ENCODE peak calls at places on chromosomes 13 and 19, in ten cellular contexts. One of them, this sample, is unnamed.

GRCh38 chr19:14116918-14117578 is 514 bp downstream of the PRKACA start:
- DNase-seq in hepatocyte: peak
- DNase-seq in fibroblast of pulmonary artery: no peak
- DNase-seq in AG04450: no peak
- DNase-seq in Peyer's patch: no peak
- DNase-seq in fibroblast of lung: no peak
- DNase-seq in neural progenitor cell: no peak
- DNase-seq in body of pancreas: peak
- DNase-seq in CD8-positive, alpha-beta T cell: peak
- DNase-seq in dorsolateral prefrontal cortex: no peak
- DNase-seq in this sample: no peak

GRCh38 chr13:101612736-101613135 is 160.3 kb downstream of the ITGBL1 start:
- DNase-seq in Peyer's patch: no peak
- DNase-seq in CD8-positive, alpha-beta T cell: no peak
- DNase-seq in fibroblast of pulmonary artery: no peak
- DNase-seq in neural progenitor cell: no peak
- DNase-seq in fibroblast of lung: no peak
- DNase-seq in body of pancreas: no peak
- DNase-seq in dorsolateral prefrontal cortex: no peak
- DNase-seq in AG04450: no peak
- DNase-seq in hepatocyte: no peak
- DNase-seq in this sample: no peak

GRCh38 chr19:46634045-46634655 is 1.9 kb downstream of the GNG8 start:
- DNase-seq in AG04450: no peak
- DNase-seq in dorsolateral prefrontal cortex: peak
- DNase-seq in fibroblast of pulmonary artery: peak
- DNase-seq in CD8-positive, alpha-beta T cell: peak
- DNase-seq in neural progenitor cell: peak
- DNase-seq in body of pancreas: peak
- DNase-seq in Peyer's patch: peak
- DNase-seq in hepatocyte: peak
- DNase-seq in fibroblast of lung: peak
- DNase-seq in this sample: peak

GRCh38 chr19:2032296-2032941 is 16.9 kb upstream of the BTBD2 start:
- DNase-seq in body of pancreas: peak
- DNase-seq in fibroblast of lung: peak
- DNase-seq in AG04450: no peak
- DNase-seq in dorsolateral prefrontal cortex: peak
- DNase-seq in CD8-positive, alpha-beta T cell: peak
- DNase-seq in hepatocyte: peak
- DNase-seq in Peyer's patch: peak
- DNase-seq in neural progenitor cell: peak
- DNase-seq in fibroblast of pulmonary artery: peak
- DNase-seq in this sample: peak

GRCh38 chr19:1882786-1883692 is 2.3 kb downstream of the ABHD17A start:
- DNase-seq in dorsolateral prefrontal cortex: no peak
- DNase-seq in fibroblast of lung: no peak
- DNase-seq in AG04450: no peak
- DNase-seq in CD8-positive, alpha-beta T cell: peak
- DNase-seq in hepatocyte: no peak
- DNase-seq in fibroblast of pulmonary artery: no peak
- DNase-seq in neural progenitor cell: no peak
- DNase-seq in Peyer's patch: no peak
- DNase-seq in body of pancreas: no peak
- DNase-seq in this sample: no peak

GRCh38 chr13:73952683-73953082 is 181.5 kb downstream of the KLF12 start:
- DNase-seq in neural progenitor cell: no peak
- DNase-seq in CD8-positive, alpha-beta T cell: no peak
- DNase-seq in body of pancreas: no peak
- DNase-seq in fibroblast of lung: peak
- DNase-seq in AG04450: peak
- DNase-seq in hepatocyte: no peak
- DNase-seq in dorsolateral prefrontal cortex: no peak
- DNase-seq in Peyer's patch: no peak
- DNase-seq in fibroblast of pulmonary artery: no peak
- DNase-seq in this sample: no peak

GRCh38 chr13:59533561-59534337 is 630.0 kb downstream of the DIAPH3 start:
- DNase-seq in hepatocyte: no peak
- DNase-seq in fibroblast of lung: peak
- DNase-seq in CD8-positive, alpha-beta T cell: no peak
- DNase-seq in dorsolateral prefrontal cortex: no peak
- DNase-seq in AG04450: no peak
- DNase-seq in body of pancreas: peak
- DNase-seq in Peyer's patch: no peak
- DNase-seq in neural progenitor cell: no peak
- DNase-seq in fibroblast of pulmonary artery: peak
- DNase-seq in this sample: no peak

GRCh38 chr13:75255653-75256052 is 226.3 kb downstream of the TBC1D4 start:
- DNase-seq in hepatocyte: no peak
- DNase-seq in fibroblast of pulmonary artery: no peak
- DNase-seq in dorsolateral prefrontal cortex: no peak
- DNase-seq in body of pancreas: no peak
- DNase-seq in CD8-positive, alpha-beta T cell: no peak
- DNase-seq in Peyer's patch: no peak
- DNase-seq in AG04450: no peak
- DNase-seq in neural progenitor cell: no peak
- DNase-seq in fibroblast of lung: peak
- DNase-seq in this sample: peak

GRCh38 chr13:74288361-74288911 is 154.2 kb upstream of the KLF12 start:
- DNase-seq in Peyer's patch: peak
- DNase-seq in CD8-positive, alpha-beta T cell: peak
- DNase-seq in fibroblast of pulmonary artery: no peak
- DNase-seq in AG04450: no peak
- DNase-seq in neural progenitor cell: peak
- DNase-seq in fibroblast of lung: no peak
- DNase-seq in body of pancreas: peak
- DNase-seq in dorsolateral prefrontal cortex: peak
- DNase-seq in hepatocyte: peak
- DNase-seq in this sample: peak

GRCh38 chr13:33676045-33676699 is 141.8 kb upstream of the RFC3 start:
- DNase-seq in CD8-positive, alpha-beta T cell: no peak
- DNase-seq in AG04450: no peak
- DNase-seq in fibroblast of lung: no peak
- DNase-seq in hepatocyte: no peak
- DNase-seq in neural progenitor cell: no peak
- DNase-seq in body of pancreas: peak
- DNase-seq in dorsolateral prefrontal cortex: no peak
- DNase-seq in fibroblast of pulmonary artery: peak
- DNase-seq in Peyer's patch: no peak
- DNase-seq in this sample: peak

GRCh38 chr19:39401549-39402416 is 4.9 kb upstream of the ZFP36 start:
- DNase-seq in dorsolateral prefrontal cortex: peak
- DNase-seq in hepatocyte: peak
- DNase-seq in Peyer's patch: peak
- DNase-seq in neural progenitor cell: peak
- DNase-seq in CD8-positive, alpha-beta T cell: peak
- DNase-seq in body of pancreas: peak
- DNase-seq in fibroblast of pulmonary artery: peak
- DNase-seq in fibroblast of lung: peak
- DNase-seq in AG04450: no peak
- DNase-seq in this sample: peak

GRCh38 chr13:29067306-29067945 is 247.3 kb downstream of the MTUS2 start:
- DNase-seq in AG04450: no peak
- DNase-seq in CD8-positive, alpha-beta T cell: no peak
- DNase-seq in fibroblast of pulmonary artery: no peak
- DNase-seq in body of pancreas: no peak
- DNase-seq in fibroblast of lung: no peak
- DNase-seq in hepatocyte: no peak
- DNase-seq in neural progenitor cell: no peak
- DNase-seq in dorsolateral prefrontal cortex: no peak
- DNase-seq in Peyer's patch: no peak
- DNase-seq in this sample: no peak

GRCh38 chr19:28987177-28987576 is 225.8 kb downstream of the UQCRFS1 start:
- DNase-seq in fibroblast of lung: no peak
- DNase-seq in Peyer's patch: no peak
- DNase-seq in dorsolateral prefrontal cortex: no peak
- DNase-seq in CD8-positive, alpha-beta T cell: no peak
- DNase-seq in body of pancreas: no peak
- DNase-seq in AG04450: no peak
- DNase-seq in neural progenitor cell: no peak
- DNase-seq in hepatocyte: no peak
- DNase-seq in fibroblast of pulmonary artery: no peak
- DNase-seq in this sample: no peak

GRCh38 chr19:28985201-28985600 is 227.8 kb downstream of the UQCRFS1 start:
- DNase-seq in neural progenitor cell: no peak
- DNase-seq in Peyer's patch: no peak
- DNase-seq in body of pancreas: no peak
- DNase-seq in hepatocyte: no peak
- DNase-seq in fibroblast of pulmonary artery: no peak
- DNase-seq in dorsolateral prefrontal cortex: no peak
- DNase-seq in fibroblast of lung: no peak
- DNase-seq in AG04450: no peak
- DNase-seq in CD8-positive, alpha-beta T cell: no peak
- DNase-seq in this sample: no peak

GRCh38 chr19:28988066-28988465 is 224.9 kb downstream of the UQCRFS1 start:
- DNase-seq in AG04450: no peak
- DNase-seq in fibroblast of lung: no peak
- DNase-seq in neural progenitor cell: no peak
- DNase-seq in fibroblast of pulmonary artery: no peak
- DNase-seq in body of pancreas: no peak
- DNase-seq in hepatocyte: no peak
- DNase-seq in dorsolateral prefrontal cortex: no peak
- DNase-seq in Peyer's patch: no peak
- DNase-seq in CD8-positive, alpha-beta T cell: no peak
- DNase-seq in this sample: no peak

DNA sequence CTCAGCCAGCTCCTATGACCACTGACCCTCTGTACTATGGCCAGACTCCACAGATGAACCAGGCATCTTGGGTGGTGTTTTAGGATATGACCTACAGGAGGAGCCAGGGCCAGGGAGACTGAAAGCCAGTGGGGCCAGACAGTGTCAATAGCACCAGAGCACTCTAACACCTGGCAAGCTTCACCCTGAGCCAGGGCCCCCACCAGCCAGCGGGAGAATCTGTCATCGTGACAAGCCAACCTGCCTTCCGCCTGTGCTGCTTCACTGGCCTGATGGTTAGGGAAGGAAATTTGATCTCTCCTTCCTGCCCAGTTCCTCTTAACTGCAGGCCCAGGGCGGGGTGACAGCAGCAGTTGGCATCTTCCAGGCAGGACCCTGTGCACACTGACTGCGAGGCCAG is 222.4 kb downstream of the UQCRFS1 start:
- DNase-seq in neural progenitor cell: no peak
- DNase-seq in dorsolateral prefrontal cortex: no peak
- DNase-seq in hepatocyte: no peak
- DNase-seq in Peyer's patch: no peak
- DNase-seq in AG04450: no peak
- DNase-seq in fibroblast of pulmonary artery: no peak
- DNase-seq in fibroblast of lung: no peak
- DNase-seq in body of pancreas: no peak
- DNase-seq in CD8-positive, alpha-beta T cell: no peak
- DNase-seq in this sample: no peak
- H3K4me3 ChIP-seq in neural progenitor cell: no peak
- H3K4me3 ChIP-seq in dorsolateral prefrontal cortex: no peak
- H3K4me3 ChIP-seq in hepatocyte: no peak
- H3K4me3 ChIP-seq in Peyer's patch: no peak
- H3K4me3 ChIP-seq in AG04450: no peak
- H3K4me3 ChIP-seq in fibroblast of pulmonary artery: no peak
- H3K4me3 ChIP-seq in fibroblast of lung: no peak
- H3K4me3 ChIP-seq in body of pancreas: no peak
- H3K4me3 ChIP-seq in CD8-positive, alpha-beta T cell: no peak
- H3K4me3 ChIP-seq in this sample: no peak

GRCh38 chr13:109625156-109625555 is 161.2 kb downstream of the IRS2 start:
- DNase-seq in CD8-positive, alpha-beta T cell: no peak
- DNase-seq in body of pancreas: no peak
- DNase-seq in AG04450: no peak
- DNase-seq in dorsolateral prefrontal cortex: no peak
- DNase-seq in fibroblast of lung: no peak
- DNase-seq in neural progenitor cell: no peak
- DNase-seq in hepatocyte: no peak
- DNase-seq in fibroblast of pulmonary artery: no peak
- DNase-seq in Peyer's patch: no peak
- DNase-seq in this sample: no peak

GRCh38 chr13:109629737-109630136 is 156.6 kb downstream of the IRS2 start:
- DNase-seq in neural progenitor cell: no peak
- DNase-seq in body of pancreas: no peak
- DNase-seq in fibroblast of pulmonary artery: no peak
- DNase-seq in CD8-positive, alpha-beta T cell: no peak
- DNase-seq in hepatocyte: no peak
- DNase-seq in AG04450: no peak
- DNase-seq in Peyer's patch: no peak
- DNase-seq in dorsolateral prefrontal cortex: no peak
- DNase-seq in fibroblast of lung: no peak
- DNase-seq in this sample: no peak

GRCh38 chr13:109628251-109628699 is 158.1 kb downstream of the IRS2 start:
- DNase-seq in body of pancreas: no peak
- DNase-seq in Peyer's patch: no peak
- DNase-seq in hepatocyte: no peak
- DNase-seq in dorsolateral prefrontal cortex: no peak
- DNase-seq in fibroblast of lung: peak
- DNase-seq in fibroblast of pulmonary artery: peak
- DNase-seq in neural progenitor cell: no peak
- DNase-seq in CD8-positive, alpha-beta T cell: no peak
- DNase-seq in AG04450: no peak
- DNase-seq in this sample: peak

GRCh38 chr13:109626386-109627171 is 159.8 kb downstream of the IRS2 start:
- DNase-seq in neural progenitor cell: peak
- DNase-seq in CD8-positive, alpha-beta T cell: no peak
- DNase-seq in fibroblast of lung: peak
- DNase-seq in body of pancreas: no peak
- DNase-seq in Peyer's patch: no peak
- DNase-seq in AG04450: no peak
- DNase-seq in hepatocyte: no peak
- DNase-seq in dorsolateral prefrontal cortex: no peak
- DNase-seq in fibroblast of pulmonary artery: no peak
- DNase-seq in this sample: no peak

GRCh38 chr13:109627649-109628048 is 158.7 kb downstream of the IRS2 start:
- DNase-seq in dorsolateral prefrontal cortex: no peak
- DNase-seq in fibroblast of lung: no peak
- DNase-seq in hepatocyte: no peak
- DNase-seq in neural progenitor cell: no peak
- DNase-seq in Peyer's patch: no peak
- DNase-seq in CD8-positive, alpha-beta T cell: no peak
- DNase-seq in fibroblast of pulmonary artery: no peak
- DNase-seq in body of pancreas: no peak
- DNase-seq in AG04450: no peak
- DNase-seq in this sample: no peak
- TF ChIP-seq CTCF in dorsolateral prefrontal cortex: no peak
- TF ChIP-seq CTCF in fibroblast of lung: no peak
- TF ChIP-seq CTCF in hepatocyte: no peak
- TF ChIP-seq CTCF in neural progenitor cell: no peak
- TF ChIP-seq CTCF in Peyer's patch: no peak
- TF ChIP-seq CTCF in CD8-positive, alpha-beta T cell: no peak
- TF ChIP-seq CTCF in fibroblast of pulmonary artery: no peak
- TF ChIP-seq CTCF in body of pancreas: no peak
- TF ChIP-seq CTCF in AG04450: no peak
- TF ChIP-seq CTCF in this sample: no peak

GRCh38 chr19:57946316-57946715 is 1.2 kb downstream of the ZNF256 start:
- DNase-seq in neural progenitor cell: no peak
- DNase-seq in AG04450: no peak
- DNase-seq in fibroblast of pulmonary artery: no peak
- DNase-seq in body of pancreas: no peak
- DNase-seq in dorsolateral prefrontal cortex: no peak
- DNase-seq in hepatocyte: no peak
- DNase-seq in fibroblast of lung: no peak
- DNase-seq in Peyer's patch: no peak
- DNase-seq in CD8-positive, alpha-beta T cell: no peak
- DNase-seq in this sample: no peak
- H3K4me3 ChIP-seq in neural progenitor cell: peak
- H3K4me3 ChIP-seq in AG04450: peak
- H3K4me3 ChIP-seq in fibroblast of pulmonary artery: peak
- H3K4me3 ChIP-seq in body of pancreas: no peak
- H3K4me3 ChIP-seq in dorsolateral prefrontal cortex: peak
- H3K4me3 ChIP-seq in hepatocyte: peak
- H3K4me3 ChIP-seq in fibroblast of lung: peak
- H3K4me3 ChIP-seq in Peyer's patch: no peak
- H3K4me3 ChIP-seq in CD8-positive, alpha-beta T cell: peak
- H3K4me3 ChIP-seq in this sample: peak

GRCh38 chr19:56725829-56726424 is 54.4 kb upstream of the ZNF835 start:
- DNase-seq in body of pancreas: peak
- DNase-seq in neural progenitor cell: no peak
- DNase-seq in AG04450: no peak
- DNase-seq in fibroblast of lung: no peak
- DNase-seq in Peyer's patch: no peak
- DNase-seq in CD8-positive, alpha-beta T cell: no peak
- DNase-seq in hepatocyte: no peak
- DNase-seq in fibroblast of pulmonary artery: peak
- DNase-seq in dorsolateral prefrontal cortex: no peak
- DNase-seq in this sample: no peak
- TF ChIP-seq CTCF in body of pancreas: peak
- TF ChIP-seq CTCF in neural progenitor cell: no peak
- TF ChIP-seq CTCF in AG04450: no peak
- TF ChIP-seq CTCF in fibroblast of lung: peak
- TF ChIP-seq CTCF in Peyer's patch: no peak
- TF ChIP-seq CTCF in CD8-positive, alpha-beta T cell: no peak
- TF ChIP-seq CTCF in hepatocyte: no peak
- TF ChIP-seq CTCF in fibroblast of pulmonary artery: no peak
- TF ChIP-seq CTCF in dorsolateral prefrontal cortex: peak
- TF ChIP-seq CTCF in this sample: peak

This sample was measured in foreskin fibroblast.